ENCODE peak calls at places on chromosomes 16 and 17, in seven cellular contexts. One of them, this sample, is unnamed.
A peak's percentile ranks its signal among the peaks of the same experiment; 100 is the strongest.

GRCh38 chr16:89175280-89176146 is 4.0 kb downstream of the CDH15 start:
- DNase-seq in fibroblast of lung: no peak
- DNase-seq in pulmonary artery endothelial cell: no peak
- DNase-seq in pancreas: no peak
- DNase-seq in AG04450: no peak
- DNase-seq in left cardiac atrium: no peak
- DNase-seq in AG08395: no peak
- DNase-seq in this sample: no peak

GRCh38 chr16:55913717-55914116 is 38.5 kb upstream of the CES5A start:
- DNase-seq in fibroblast of lung: no peak
- DNase-seq in pulmonary artery endothelial cell: no peak
- DNase-seq in pancreas: no peak
- DNase-seq in AG04450: no peak
- DNase-seq in left cardiac atrium: no peak
- DNase-seq in AG08395: no peak
- DNase-seq in this sample: no peak

GRCh38 chr17:80861892-80862291 is 129.7 kb upstream of the CHMP6 start:
- DNase-seq in fibroblast of lung: peak; percentile 36
- DNase-seq in pulmonary artery endothelial cell: no peak
- DNase-seq in pancreas: no peak
- DNase-seq in AG04450: no peak
- DNase-seq in left cardiac atrium: no peak
- DNase-seq in AG08395: peak; percentile 14
- DNase-seq in this sample: no peak

GRCh38 chr17:76447931-76448652 is 4.9 kb downstream of the UBE2O start:
- DNase-seq in fibroblast of lung: peak; percentile 42
- DNase-seq in pulmonary artery endothelial cell: no peak
- DNase-seq in pancreas: no peak
- DNase-seq in AG04450: no peak
- DNase-seq in left cardiac atrium: no peak
- DNase-seq in AG08395: no peak
- DNase-seq in this sample: no peak

GRCh38 chr17:81713556-81714411 is 1.7 kb downstream of the SLC25A10 start:
- DNase-seq in fibroblast of lung: no peak
- DNase-seq in pulmonary artery endothelial cell: no peak
- DNase-seq in pancreas: peak; percentile 57
- DNase-seq in AG04450: no peak
- DNase-seq in left cardiac atrium: no peak
- DNase-seq in AG08395: no peak
- DNase-seq in this sample: peak; percentile 48

GRCh38 chr16:68972720-68973119 is 129.4 kb downstream of the TANGO6 start:
- DNase-seq in fibroblast of lung: peak; percentile 78
- DNase-seq in pulmonary artery endothelial cell: peak; percentile 60
- DNase-seq in pancreas: no peak
- DNase-seq in AG04450: peak; percentile 23
- DNase-seq in left cardiac atrium: peak; percentile 30
- DNase-seq in AG08395: peak; percentile 41
- DNase-seq in this sample: peak; percentile 51

GRCh38 chr17:3667366-3668278 is 756 bp downstream of the TAX1BP3 start:
- DNase-seq in fibroblast of lung: peak; percentile 92
- DNase-seq in pulmonary artery endothelial cell: peak; percentile 78
- DNase-seq in pancreas: peak; percentile 89
- DNase-seq in AG04450: peak; percentile 83
- DNase-seq in left cardiac atrium: peak; percentile 94
- DNase-seq in AG08395: peak; percentile 95
- DNase-seq in this sample: peak; percentile 82

GRCh38 chr16:67164599-67165061 is at the start of gene HSF4:
- DNase-seq in fibroblast of lung: no peak
- DNase-seq in pulmonary artery endothelial cell: no peak
- DNase-seq in pancreas: peak; percentile 50
- DNase-seq in AG04450: no peak
- DNase-seq in left cardiac atrium: peak; percentile 77
- DNase-seq in AG08395: peak; percentile 47
- DNase-seq in this sample: no peak

GRCh38 chr16:74742051-74742481 is 32.6 kb downstream of the FA2H start:
- DNase-seq in fibroblast of lung: peak; percentile 47
- DNase-seq in pulmonary artery endothelial cell: no peak
- DNase-seq in pancreas: no peak
- DNase-seq in AG04450: no peak
- DNase-seq in left cardiac atrium: no peak
- DNase-seq in AG08395: no peak
- DNase-seq in this sample: no peak

GRCh38 chr16:86457621-86458456 is 52.5 kb upstream of the FOXF1 start:
- DNase-seq in fibroblast of lung: peak; percentile 95
- DNase-seq in pulmonary artery endothelial cell: no peak
- DNase-seq in pancreas: no peak
- DNase-seq in AG04450: peak; percentile 94
- DNase-seq in left cardiac atrium: no peak
- DNase-seq in AG08395: peak; percentile 87
- DNase-seq in this sample: no peak

GRCh38 chr17:75922963-75923874 is 17.6 kb downstream of the FBF1 start:
- DNase-seq in fibroblast of lung: no peak
- DNase-seq in pulmonary artery endothelial cell: no peak
- DNase-seq in pancreas: no peak
- DNase-seq in AG04450: no peak
- DNase-seq in left cardiac atrium: no peak
- DNase-seq in AG08395: no peak
- DNase-seq in this sample: no peak

GRCh38 chr17:20944014-20944905 is 98.6 kb downstream of the USP22 start:
- DNase-seq in fibroblast of lung: no peak
- DNase-seq in pulmonary artery endothelial cell: no peak
- DNase-seq in pancreas: peak; percentile 79
- DNase-seq in AG04450: no peak
- DNase-seq in left cardiac atrium: no peak
- DNase-seq in AG08395: no peak
- DNase-seq in this sample: peak; percentile 83

GRCh38 chr17:20154601-20155000 is 145.4 kb downstream of the SPECC1 start:
- DNase-seq in fibroblast of lung: no peak
- DNase-seq in pulmonary artery endothelial cell: no peak
- DNase-seq in pancreas: no peak
- DNase-seq in AG04450: no peak
- DNase-seq in left cardiac atrium: no peak
- DNase-seq in AG08395: no peak
- DNase-seq in this sample: no peak

GRCh38 chr16:24700549-24701392 is 28.7 kb upstream of the TNRC6A start:
- DNase-seq in fibroblast of lung: peak; percentile 99
- DNase-seq in pulmonary artery endothelial cell: peak; percentile 94
- DNase-seq in pancreas: peak; percentile 63
- DNase-seq in AG04450: peak; percentile 94
- DNase-seq in left cardiac atrium: peak; percentile 75
- DNase-seq in AG08395: peak; percentile 98
- DNase-seq in this sample: peak; percentile 97

GRCh38 chr16:22322741-22323140 is 25.5 kb downstream of the POLR3E start:
- DNase-seq in fibroblast of lung: no peak
- DNase-seq in pulmonary artery endothelial cell: no peak
- DNase-seq in pancreas: no peak
- DNase-seq in AG04450: no peak
- DNase-seq in left cardiac atrium: no peak
- DNase-seq in AG08395: no peak
- DNase-seq in this sample: no peak

GRCh38 chr17:64507418-64507766 is 615 bp downstream of the CEP95 start:
- DNase-seq in fibroblast of lung: peak; percentile 79
- DNase-seq in pulmonary artery endothelial cell: no peak
- DNase-seq in pancreas: peak; percentile 21
- DNase-seq in AG04450: no peak
- DNase-seq in left cardiac atrium: no peak
- DNase-seq in AG08395: peak; percentile 68
- DNase-seq in this sample: peak; percentile 79

This sample was measured in PC-3.